ENCODE peak calls at places on chromosomes 11 and 22, in eight cellular contexts. C, Z, S, X, T, P, F and K are unnamed samples.

GRCh38 chr11:82899191-82899820 is 924 bp downstream of the PRCP start:
- DNase-seq in C (no peak), P (no peak), X (no peak), Z (no peak), S (no peak), T (no peak), F (no peak), K (no peak)

GRCh38 chr11:61776561-61777075 is 15.8 kb downstream of the TMEM258 start:
- DNase-seq in X (peak), C (peak), S (peak), P (peak), T (peak), F (no peak), Z (peak), K (peak)

GRCh38 chr22:26286091-26286780 is 117.0 kb downstream of the SEZ6L start:
- DNase-seq in C (no peak), P (no peak), F (no peak), S (no peak), T (no peak), X (no peak), Z (no peak), K (no peak)

GRCh38 chr11:117299351-117300300 is 8.5 kb downstream of the BACE1-AS start:
- DNase-seq in C (no peak), S (no peak), T (no peak), F (no peak), Z (peak), X (peak), P (peak), K (no peak)

GRCh38 chr11:62604460-62605130 is 2.9 kb upstream of the MTA2 start:
- DNase-seq in S (no peak), T (no peak), P (no peak), X (peak), F (no peak), Z (no peak), C (no peak), K (no peak)

GRCh38 chr11:64874841-64875240 is 3.6 kb downstream of the EHD1 start:
- DNase-seq in F (no peak), T (no peak), S (no peak), X (peak), Z (no peak), C (no peak), P (no peak), K (no peak)

GRCh38 chr11:62601114-62601363 is 626 bp downstream of the MTA2 start:
- DNase-seq in X (no peak), T (peak), Z (peak), S (no peak), F (no peak), C (no peak), P (no peak), K (peak)

GRCh38 chr22:48316876-48317250 is 1510.8 kb downstream of the BRD1 start:
- DNase-seq in C (no peak), T (no peak), X (no peak), F (no peak), S (no peak), P (no peak), Z (no peak), K (no peak)

GRCh38 chr11:64238999-64239398 is 1.9 kb upstream of the FKBP2 start:
- DNase-seq in C (no peak), Z (no peak), F (no peak), T (no peak), X (no peak), P (no peak), S (no peak), K (no peak)

GRCh38 chr11:15371533-15371932 is 256.8 kb downstream of the INSC start:
- DNase-seq in F (no peak), P (no peak), C (no peak), S (no peak), Z (no peak), X (no peak), T (no peak), K (no peak)

GRCh38 chr22:47114813-47115517 is 352.5 kb downstream of the TBC1D22A start:
- DNase-seq in S (no peak), C (no peak), Z (no peak), X (no peak), F (no peak), P (no peak), T (no peak), K (no peak)

GRCh38 chr22:22554324-22555284 is 4.5 kb downstream of the PRAME start:
- DNase-seq in S (no peak), Z (no peak), F (no peak), P (no peak), T (no peak), X (no peak), C (no peak), K (no peak)

GRCh38 chr22:48222742-48223487 is 1460.5 kb downstream of the TBC1D22A start:
- DNase-seq in T (no peak), Z (peak), S (no peak), F (no peak), P (no peak), C (no peak), X (no peak), K (no peak)

GRCh38 chr11:70304208-70304603 is 33.7 kb downstream of the PPFIA1 start:
- DNase-seq in F (no peak), T (no peak), S (no peak), Z (no peak), X (no peak), P (no peak), C (no peak), K (no peak)

GRCh38 chr22:47375621-47376321 is 613.3 kb downstream of the TBC1D22A start:
- DNase-seq in X (no peak), S (no peak), Z (no peak), C (no peak), P (no peak), F (no peak), T (no peak), K (no peak)

GRCh38 chr11:75578977-75579376 is 16.9 kb downstream of the SERPINH1 start:
- DNase-seq in C (no peak), F (no peak), Z (no peak), P (no peak), T (no peak), X (no peak), S (no peak), K (no peak)

GRCh38 chr11:12451179-12451814 is 73.9 kb downstream of the PARVA start:
- DNase-seq in P (no peak), S (no peak), X (no peak), T (no peak), F (no peak), Z (no peak), C (no peak), K (no peak)

GRCh38 chr11:59510917-59511589 is at the start of gene OR4D9:
- DNase-seq in C (no peak), T (no peak), P (no peak), X (no peak), S (no peak), Z (no peak), F (no peak), K (no peak)

GRCh38 chr11:16945671-16946469 is 68.3 kb downstream of the PLEKHA7 start:
- DNase-seq in T (peak), S (peak), X (peak), C (no peak), Z (peak), F (peak), P (peak), K (peak)

DNA sequence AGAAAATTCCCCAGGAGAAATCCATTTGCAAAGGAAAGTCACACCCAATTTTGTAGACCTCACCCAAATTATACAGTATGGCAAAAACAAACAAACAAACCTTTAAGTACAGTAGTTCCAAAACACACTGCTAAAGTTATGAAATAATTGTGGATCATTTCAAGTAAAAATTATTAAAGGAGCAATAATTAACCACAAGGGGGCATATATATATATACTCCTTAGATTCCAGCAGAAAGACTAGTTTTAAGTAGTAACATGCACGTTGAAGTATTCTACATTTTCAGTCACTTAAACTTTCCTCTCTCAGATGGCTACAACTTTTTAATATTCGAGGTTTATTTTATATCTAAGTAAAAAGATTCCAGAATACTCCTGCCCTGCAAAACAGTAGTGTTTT is 26.8 kb downstream of the RNF141 start:
- DNase-seq in F (no peak), T (no peak), P (no peak), S (no peak), X (no peak), Z (no peak), C (no peak), K (peak)
- TF ChIP-seq CTCF in F (no peak), T (peak), P (peak), S (no peak), X (peak), Z (peak), C (no peak), K (peak)

GRCh38 chr11:35717520-35717919 is 54.9 kb downstream of the TRIM44 start:
- DNase-seq in Z (no peak), X (no peak), S (no peak), T (no peak), C (no peak), P (no peak), F (no peak), K (no peak)

GRCh38 chr11:35712533-35712932 is 50.0 kb downstream of the TRIM44 start:
- DNase-seq in X (no peak), C (no peak), Z (no peak), F (no peak), P (no peak), T (no peak), S (no peak), K (no peak)

GRCh38 chr11:35715649-35716048 is 53.1 kb downstream of the TRIM44 start:
- DNase-seq in S (no peak), Z (no peak), X (no peak), F (no peak), T (no peak), P (no peak), C (no peak), K (no peak)

GRCh38 chr11:35714882-35715612 is 52.5 kb downstream of the TRIM44 start:
- DNase-seq in P (no peak), T (no peak), C (peak), X (no peak), S (peak), Z (no peak), F (peak), K (peak)

GRCh38 chr11:35717043-35717442 is 54.5 kb downstream of the TRIM44 start:
- DNase-seq in S (no peak), F (no peak), C (no peak), T (no peak), P (no peak), Z (no peak), X (peak), K (no peak)
- TF ChIP-seq CTCF in S (no peak), F (no peak), C (no peak), T (no peak), P (no peak), Z (no peak), X (peak), K (no peak)

GRCh38 chr11:94171693-94172440 is 43.2 kb downstream of the PANX1 start:
- DNase-seq in S (no peak), X (peak), P (peak), Z (peak), F (no peak), C (no peak), T (peak), K (peak)
- TF ChIP-seq CTCF in S (peak), X (peak), P (peak), Z (peak), F (peak), C (peak), T (peak), K (peak)

DNA sequence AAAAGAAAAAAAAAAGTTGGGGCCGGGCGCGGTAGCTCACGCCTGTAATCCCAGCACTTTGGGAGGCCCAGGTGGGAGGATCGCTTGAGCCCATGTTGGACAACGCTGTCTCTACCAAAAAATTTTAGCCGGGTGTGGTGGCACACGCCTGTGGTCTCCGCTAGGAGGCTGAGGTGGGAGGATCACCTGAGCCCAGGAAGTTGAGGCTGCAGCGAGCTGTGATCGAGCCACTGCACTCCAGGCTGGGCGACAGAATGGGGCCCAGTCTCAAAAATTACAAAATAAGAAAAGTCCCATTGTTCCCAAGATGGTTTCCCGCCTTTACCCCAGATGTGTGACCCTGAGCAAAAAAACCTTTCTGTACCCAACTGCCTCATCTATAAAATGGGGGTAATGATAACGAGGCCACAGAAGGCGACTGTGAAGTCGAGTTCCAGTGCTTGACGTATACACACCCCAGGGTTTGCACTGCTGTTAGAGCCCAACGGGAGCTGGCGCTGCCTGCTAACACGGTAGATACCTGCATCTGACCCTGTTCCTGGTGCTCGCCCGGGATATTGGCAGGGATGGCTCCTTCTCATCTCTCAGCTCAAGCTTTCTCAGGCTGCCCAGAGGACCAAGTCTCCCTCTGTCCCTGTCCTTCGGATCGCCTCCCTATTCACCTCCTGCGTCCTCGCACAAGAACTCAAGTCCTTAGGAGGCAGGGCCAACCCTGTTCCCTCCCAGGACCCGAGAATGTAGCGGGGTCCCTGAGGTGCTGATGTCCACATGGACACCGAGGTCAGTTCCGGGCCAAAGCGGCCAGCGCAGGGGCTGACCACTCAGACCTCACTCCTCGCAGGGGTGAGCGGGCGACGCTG is 1.1 kb upstream of the RPLP2 start:
- DNase-seq in S (no peak), F (no peak), Z (no peak), P (no peak), C (no peak), X (no peak), T (no peak), K (no peak)
- TF ChIP-seq CTCF in S (no peak), F (no peak), Z (no peak), P (peak), C (no peak), X (no peak), T (no peak), K (no peak)

GRCh38 chr11:132158696-132159095 is 788.3 kb downstream of the NTM start:
- DNase-seq in P (no peak), C (no peak), X (no peak), S (peak), Z (no peak), F (no peak), T (no peak), K (no peak)

GRCh38 chr11:132161538-132161937 is 791.1 kb downstream of the NTM start:
- DNase-seq in C (no peak), Z (no peak), S (no peak), T (no peak), P (no peak), F (no peak), X (no peak), K (no peak)

GRCh38 chr11:132158091-132158490 is 787.7 kb downstream of the NTM start:
- DNase-seq in P (no peak), Z (no peak), X (peak), C (no peak), F (no peak), S (no peak), T (no peak), K (peak)
- TF ChIP-seq CTCF in P (no peak), Z (no peak), X (peak), C (peak), F (peak), S (no peak), T (no peak), K (peak)

GRCh38 chr22:39311592-39312400 is 7.6 kb downstream of the RPL3 start:
- DNase-seq in X (no peak), Z (peak), P (no peak), T (no peak), F (no peak), C (no peak), S (no peak), K (no peak)

GRCh38 chr22:39309364-39309861 is 10.0 kb downstream of the RPL3 start:
- DNase-seq in X (no peak), F (no peak), C (no peak), P (peak), Z (no peak), T (no peak), S (no peak), K (peak)

GRCh38 chr22:39306456-39307361 is 12.7 kb downstream of the RPL3 start:
- DNase-seq in F (no peak), X (peak), C (no peak), Z (peak), T (no peak), S (no peak), P (peak), K (no peak)

GRCh38 chr22:39309881-39310714 is 9.3 kb downstream of the RPL3 start:
- DNase-seq in C (no peak), S (no peak), T (no peak), X (no peak), Z (peak), P (no peak), F (no peak), K (peak)

DNA sequence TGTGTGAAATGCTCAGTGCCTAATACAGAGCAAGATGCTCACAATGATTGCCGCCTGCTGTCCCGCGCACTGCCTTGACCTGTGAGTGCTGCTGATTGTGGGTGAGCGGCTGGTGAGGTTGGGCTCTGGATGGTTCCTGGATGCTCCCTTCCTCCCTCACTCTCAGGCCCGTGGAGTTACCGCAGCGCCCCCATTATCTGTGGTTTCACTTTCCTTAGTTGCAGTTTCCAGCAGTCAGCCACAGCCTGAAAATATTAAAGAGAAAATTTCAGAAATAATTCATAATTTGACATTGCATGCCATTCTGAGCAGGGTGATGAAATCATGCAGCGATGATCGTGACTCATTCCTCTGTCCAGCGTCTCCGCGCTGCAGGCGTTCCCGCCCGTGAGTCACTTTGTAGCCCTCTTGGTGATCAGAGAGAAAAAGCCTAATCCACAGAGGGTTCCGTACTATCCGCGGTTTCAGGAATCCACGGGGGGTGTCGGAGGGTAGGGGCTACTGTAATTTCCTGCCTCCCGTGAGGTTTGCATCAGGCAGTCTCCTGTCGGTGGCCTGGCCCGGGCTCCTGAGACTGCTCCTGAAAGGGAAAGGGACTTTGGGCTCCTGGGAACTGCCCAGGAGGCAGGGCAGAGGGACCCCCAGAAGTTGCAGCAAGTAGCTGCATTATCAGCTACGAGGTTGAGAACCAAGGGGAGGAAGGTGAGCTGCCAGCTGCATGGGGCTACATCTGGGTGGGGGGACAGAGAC is 10.6 kb downstream of the RPL3 start:
- DNase-seq in X (no peak), Z (peak), F (peak), P (peak), T (no peak), S (peak), C (no peak), K (peak)
- TF ChIP-seq CTCF in X (no peak), Z (peak), F (peak), P (no peak), T (no peak), S (peak), C (peak), K (peak)